ENCODE peak calls at places on chromosomes 11 and 22, in five cellular contexts. A, E, B, G and Z are unnamed samples.

GRCh38 chr11:46162700-46163099 is 41.4 kb upstream of the PHF21A start:
- DNase-seq in A (peak), E (no peak), B (no peak), G (no peak), Z (no peak)

GRCh38 chr11:3123316-3123715 is 41.8 kb downstream of the OSBPL5 start:
- DNase-seq in A (no peak), E (peak), B (peak), G (no peak), Z (peak)

GRCh38 chr22:24176630-24177029 is 4.7 kb upstream of the SUSD2 start:
- DNase-seq in A (no peak), E (peak), B (no peak), G (no peak), Z (peak)

GRCh38 chr11:27455667-27456066 is 16.9 kb downstream of the LGR4 start:
- DNase-seq in A (no peak), E (no peak), B (no peak), G (no peak), Z (no peak)

GRCh38 chr11:130761560-130762220 is 154.6 kb downstream of the SNX19 start:
- DNase-seq in A (no peak), E (no peak), B (no peak), G (peak), Z (no peak)

GRCh38 chr11:123473941-123474668 is 44.0 kb downstream of the GRAMD1B start:
- DNase-seq in A (no peak), E (no peak), B (no peak), G (no peak), Z (no peak)

GRCh38 chr11:21105196-21105917 is 436.0 kb downstream of the NELL1 start:
- DNase-seq in A (no peak), E (no peak), B (no peak), G (peak), Z (no peak)

GRCh38 chr11:74069146-74070046 is 60.5 kb upstream of the UCP3 start:
- DNase-seq in A (no peak), E (no peak), B (no peak), G (no peak), Z (no peak)

GRCh38 chr11:124896071-124896750 is 1.5 kb downstream of the ROBO4 start:
- DNase-seq in A (no peak), E (peak), B (no peak), G (no peak), Z (no peak)

GRCh38 chr11:102656528-102656927 is 31.4 kb upstream of the MMP20 start:
- DNase-seq in A (no peak), E (no peak), B (no peak), G (no peak), Z (no peak)

GRCh38 chr22:43923191-43923590 is 414 bp upstream of the PNPLA3 start:
- DNase-seq in A (no peak), E (no peak), B (no peak), G (no peak), Z (no peak)

GRCh38 chr11:33719587-33719986 is 16.6 kb downstream of the CD59 start:
- DNase-seq in A (no peak), E (no peak), B (no peak), G (no peak), Z (no peak)

GRCh38 chr11:43573233-43573632 is 107.3 kb upstream of the HSD17B12 start:
- DNase-seq in A (no peak), E (no peak), B (no peak), G (peak), Z (no peak)

GRCh38 chr11:113114452-113115027 is 153.3 kb downstream of the NCAM1 start:
- DNase-seq in A (no peak), E (no peak), B (peak), G (peak), Z (peak)

GRCh38 chr11:1899686-1900085 is 8.0 kb upstream of the PRR33 start:
- DNase-seq in A (no peak), E (no peak), B (no peak), G (no peak), Z (no peak)

GRCh38 chr11:1893581-1894359 is 2.1 kb upstream of the PRR33 start:
- DNase-seq in A (no peak), E (no peak), B (no peak), G (no peak), Z (no peak)

GRCh38 chr11:1899100-1899499 is 7.4 kb upstream of the PRR33 start:
- DNase-seq in A (no peak), E (no peak), B (no peak), G (no peak), Z (no peak)

GRCh38 chr11:1896468-1896867 is 4.8 kb upstream of the PRR33 start:
- DNase-seq in A (no peak), E (no peak), B (no peak), G (no peak), Z (no peak)

GRCh38 chr11:1896895-1897294 is 5.2 kb upstream of the PRR33 start:
- DNase-seq in A (no peak), E (no peak), B (no peak), G (no peak), Z (peak)
- H3K27ac ChIP-seq in A (no peak), E (no peak), B (no peak), G (no peak), Z (no peak)

GRCh38 chr11:62402226-62402625 is 16.6 kb upstream of the SCGB1A1 start:
- DNase-seq in A (no peak), E (peak), B (peak), G (no peak), Z (peak)

GRCh38 chr11:62401356-62401755 is 17.5 kb upstream of the SCGB1A1 start:
- DNase-seq in A (no peak), E (no peak), B (no peak), G (no peak), Z (no peak)

GRCh38 chr11:62404435-62404834 is 14.4 kb upstream of the SCGB1A1 start:
- DNase-seq in A (no peak), E (no peak), B (no peak), G (no peak), Z (no peak)

GRCh38 chr11:62401781-62402180 is 17.1 kb upstream of the SCGB1A1 start:
- DNase-seq in A (no peak), E (no peak), B (no peak), G (no peak), Z (no peak)

GRCh38 chr11:62402994-62403393 is 15.8 kb upstream of the SCGB1A1 start:
- DNase-seq in A (no peak), E (no peak), B (no peak), G (no peak), Z (no peak)
- H3K27ac ChIP-seq in A (no peak), E (peak), B (no peak), G (no peak), Z (peak)

DNA sequence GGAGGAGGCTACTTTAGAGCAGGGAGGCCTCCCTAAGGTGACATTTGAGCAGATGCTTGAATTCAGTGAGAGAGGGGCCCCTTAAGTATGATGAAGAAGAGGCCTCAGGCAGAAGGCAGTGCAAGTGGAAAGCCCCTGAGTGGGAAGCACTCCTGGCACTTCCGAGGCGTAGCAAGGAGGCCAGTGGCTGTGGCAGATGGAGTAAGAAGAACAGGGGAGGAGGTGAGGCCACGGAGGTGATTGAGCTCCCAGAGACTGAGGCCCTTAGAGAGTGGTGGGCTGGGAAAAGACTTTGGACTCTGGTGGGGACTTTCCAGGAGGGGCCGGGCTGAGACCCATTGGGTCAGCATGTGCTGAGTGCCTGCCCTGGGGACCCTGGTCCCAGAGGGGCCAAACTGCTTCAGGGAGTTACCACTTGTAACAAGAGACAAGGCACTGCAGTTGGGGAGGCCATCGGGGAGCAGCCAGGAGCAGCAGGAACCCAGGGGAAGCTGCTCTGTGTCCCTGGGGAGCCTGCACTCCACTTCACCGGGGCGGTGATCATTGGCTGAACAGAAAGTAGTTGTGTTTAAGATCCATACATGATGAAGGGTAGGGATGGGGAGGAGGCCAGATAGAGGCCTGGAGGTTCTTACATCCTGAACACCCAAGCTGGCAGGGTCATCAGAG is 2.5 kb upstream of the CENPM start:
- DNase-seq in A (no peak), E (no peak), B (no peak), G (no peak), Z (no peak)
- H3K27ac ChIP-seq in A (peak), E (no peak), B (no peak), G (no peak), Z (no peak)

GRCh38 chr22:47207846-47208554 is 445.6 kb downstream of the TBC1D22A start:
- DNase-seq in A (no peak), E (peak), B (no peak), G (no peak), Z (no peak)
- H3K27ac ChIP-seq in A (no peak), E (no peak), B (no peak), G (no peak), Z (no peak)